ENCODE peak calls at places on chromosomes 13 and 19, in ten cellular contexts. V, X, L, W, J, U, R, K, N and M are unnamed samples.

GRCh38 chr13:30572859-30573275 is 44.9 kb upstream of the USPL1 start:
- ATAC-seq in L (peak; percentile 43), V (peak; percentile 81), U (peak; percentile 73), K (peak; percentile 58), X (peak; percentile 44), R (peak; percentile 69), W (peak; percentile 68), J (no peak), N (peak; percentile 82), M (peak; percentile 74)

GRCh38 chr19:6677924-6678689 is 8.1 kb upstream of the TNFSF14 start:
- ATAC-seq in J (no peak), W (peak; percentile 32), K (no peak), R (no peak), X (no peak), L (no peak), U (no peak), N (no peak), V (peak; percentile 12), M (no peak)

GRCh38 chr13:23628765-23629565 is 58.8 kb downstream of the TNFRSF19 start:
- ATAC-seq in U (no peak), X (no peak), V (no peak), W (peak; percentile 67), J (no peak), R (no peak), L (no peak), K (no peak), N (peak; percentile 51), M (no peak)

GRCh38 chr19:47598407-47599349 is 10.3 kb upstream of the BICRA start:
- ATAC-seq in U (no peak), J (no peak), L (peak; percentile 65), K (peak; percentile 71), X (no peak), N (peak; percentile 39), W (no peak), R (no peak), V (no peak), M (peak; percentile 66)

GRCh38 chr19:31092189-31092753 is 257.0 kb downstream of the TSHZ3 start:
- ATAC-seq in U (no peak), N (peak; percentile 60), L (no peak), K (no peak), J (no peak), R (no peak), X (no peak), W (peak; percentile 73), V (no peak), M (no peak)

GRCh38 chr13:40221460-40222201 is 444.8 kb downstream of the FOXO1 start:
- ATAC-seq in L (peak; percentile 21), X (peak; percentile 71), W (peak; percentile 87), K (no peak), J (peak; percentile 61), R (peak; percentile 67), V (peak; percentile 63), U (peak; percentile 82), N (peak; percentile 79), M (peak; percentile 84)

GRCh38 chr13:73765651-73766384 is 368.4 kb downstream of the KLF12 start:
- ATAC-seq in W (peak; percentile 83), U (peak; percentile 86), N (peak; percentile 85), V (peak; percentile 83), R (peak; percentile 95), J (peak; percentile 91), X (peak; percentile 97), L (no peak), K (peak; percentile 68), M (peak; percentile 87)

GRCh38 chr19:10365518-10365917 is 14.9 kb downstream of the TYK2 start:
- ATAC-seq in U (no peak), W (no peak), N (no peak), X (no peak), V (no peak), J (no peak), K (no peak), R (no peak), L (no peak), M (no peak)

GRCh38 chr13:29791508-29791907 is 58.9 kb downstream of the UBL3 start:
- ATAC-seq in J (peak; percentile 98), L (no peak), U (peak; percentile 96), V (peak; percentile 90), R (peak; percentile 95), W (no peak), K (no peak), X (peak; percentile 98), N (no peak), M (no peak)

GRCh38 chr19:1232652-1233360 is 5.0 kb downstream of the CBARP start:
- ATAC-seq in N (peak; percentile 10), R (no peak), W (no peak), X (no peak), V (no peak), L (peak; percentile 13), K (peak; percentile 10), J (no peak), U (no peak), M (peak; percentile 5)

GRCh38 chr13:44759723-44760360 is 183.7 kb upstream of the TSC22D1 start:
- ATAC-seq in U (no peak), R (no peak), N (no peak), J (no peak), V (no peak), L (no peak), X (no peak), K (no peak), W (peak; percentile 47), M (no peak)